ENCODE peak calls at places on chromosomes 6 and 20, in five cellular contexts. B is pancreas, A is heart left ventricle, T is breast epithelium, Y is A549. V is an unnamed sample. For H3K9me3 and H3K4me1, the result is how much of the 10 kb centered on the place peaks cover.

GRCh38 chr6:130047440-130047995 is 29.1 kb downstream of the L3MBTL3 start:
- DNase-seq in B (no peak), A (no peak), T (no peak), Y (no peak), V (no peak)

GRCh38 chr20:63967330-63968135 is 2.2 kb downstream of the ZNF512B start:
- DNase-seq in B (no peak), A (peak), T (no peak), Y (no peak), V (no peak)

GRCh38 chr20:47672166-47672565 is 113.1 kb downstream of the SULF2 start:
- DNase-seq in B (no peak), A (no peak), T (no peak), Y (no peak), V (no peak)

GRCh38 chr20:44481719-44482416 is 6.2 kb downstream of the TTPAL start:
- DNase-seq in B (no peak), A (no peak), T (no peak), Y (no peak), V (no peak)

GRCh38 chr6:165726915-165727314 is 63.9 kb upstream of the PDE10A start:
- DNase-seq in B (no peak), A (no peak), T (no peak), Y (no peak), V (no peak)

GRCh38 chr6:82963527-82963926 is 102.1 kb downstream of the UBE3D start:
- DNase-seq in B (no peak), A (no peak), T (no peak), Y (peak), V (no peak)

GRCh38 chr20:17655286-17655651 is 26.8 kb downstream of the RRBP1 start:
- DNase-seq in B (no peak), A (no peak), T (no peak), Y (no peak), V (no peak)

GRCh38 chr6:42030585-42031506 is 19.5 kb upstream of the TAF8 start:
- DNase-seq in B (no peak), A (peak), T (no peak), Y (no peak), V (no peak)

GRCh38 chr20:48794360-48794759 is 33.4 kb downstream of the PREX1 start:
- DNase-seq in B (no peak), A (no peak), T (no peak), Y (no peak), V (no peak)

GRCh38 chr6:498795-499231 is 107.3 kb downstream of the IRF4 start:
- DNase-seq in B (no peak), A (no peak), T (no peak), Y (no peak), V (no peak)

GRCh38 chr20:41316602-41317535 is 662 bp downstream of the ZHX3 start:
- DNase-seq in B (peak), A (peak), T (peak), Y (peak), V (peak)
- H3K27ac ChIP-seq in B (peak), A (peak), T (peak), Y (peak), V (peak)

DNA sequence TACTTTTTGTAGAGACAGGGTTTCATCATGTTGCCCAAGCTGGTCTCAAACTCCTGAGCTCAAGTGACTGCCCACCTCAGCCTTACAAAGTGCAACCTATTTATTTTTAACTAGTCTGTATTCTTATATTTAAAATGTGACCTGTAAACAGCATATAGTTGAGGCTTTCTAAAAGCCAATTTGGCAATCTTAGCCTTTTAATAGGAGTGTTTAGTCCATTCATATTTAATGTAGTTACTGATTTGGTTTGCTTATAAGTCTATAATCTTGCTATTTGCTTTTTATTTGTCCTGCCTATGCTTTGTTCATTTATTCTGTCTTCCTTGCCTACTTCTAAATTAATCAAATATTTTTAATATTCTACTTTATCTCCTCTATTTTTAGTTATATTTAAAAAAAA is 15.0 kb upstream of the SOX4 start:
- DNase-seq in B (no peak), A (no peak), T (no peak), Y (no peak), V (no peak)
- H3K9me3 ChIP-seq in B (under half), A (under half), T (under half), Y (under half), V (under half)

GRCh38 chr20:23582293-23582692 is 14.0 kb upstream of the CST9L start:
- DNase-seq in B (no peak), A (no peak), T (no peak), Y (no peak), V (no peak)
- H3K4me1 ChIP-seq in B (under half), A (under half), T (under half), Y (under half), V (under half)

DNA sequence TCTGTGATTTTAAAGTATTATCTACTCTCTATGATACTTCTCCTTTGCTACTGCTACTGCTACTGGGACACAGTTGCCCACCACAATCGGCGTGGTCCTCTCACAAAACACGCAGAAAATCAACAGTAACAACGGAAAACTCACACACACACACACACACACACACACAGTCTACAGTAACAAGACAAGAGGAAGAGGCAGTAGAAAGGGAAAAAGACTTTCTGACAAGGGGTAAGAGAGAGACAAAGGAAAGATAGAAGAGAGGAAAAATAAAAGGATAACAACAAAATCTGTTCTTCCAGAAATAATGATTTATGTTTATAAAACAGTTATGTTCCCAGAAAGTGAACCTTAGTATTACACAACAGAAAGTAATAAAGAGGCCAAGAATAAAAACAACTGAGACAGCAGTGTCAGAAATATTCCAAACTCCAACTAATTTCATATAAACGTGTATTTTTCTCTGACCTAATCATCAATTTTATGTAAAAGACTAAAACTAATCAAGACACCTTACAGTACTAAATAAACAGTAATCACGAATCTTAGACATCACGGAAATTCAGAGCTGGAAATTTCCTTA is 2.9 kb downstream of the RANBP9 start:
- DNase-seq in B (no peak), A (no peak), T (no peak), Y (no peak), V (no peak)
- H3K27ac ChIP-seq in B (peak), A (peak), T (peak), Y (no peak), V (peak)